ENCODE peak calls at places on chromosome 9, in seven cellular contexts. T is bronchial epithelial cell, Y is OCI-LY7, P is glutamatergic neuron, G is upper lobe of left lung, N is cardiac muscle cell, C is GM12865. E is an unnamed sample.

GRCh38 chr9:36781532-36781931 is 208.8 kb downstream of the MELK start:
- DNase-seq in T (peak), Y (no peak), P (no peak), G (no peak), N (peak), C (no peak), E (no peak)

GRCh38 chr9:115141612-115142011 is 23.7 kb upstream of the TNC start:
- DNase-seq in T (peak), Y (no peak), P (no peak), G (no peak), N (no peak), C (no peak), E (no peak)

GRCh38 chr9:18396102-18396728 is 77.7 kb upstream of the ADAMTSL1 start:
- DNase-seq in T (peak), Y (peak), P (no peak), G (no peak), N (peak), C (peak), E (no peak)

GRCh38 chr9:28037968-28038367 is 464.7 kb upstream of the C9orf72 start:
- DNase-seq in T (no peak), Y (no peak), P (no peak), G (no peak), N (no peak), C (no peak), E (no peak)

GRCh38 chr9:108162664-108163063 is 673.1 kb upstream of the KLF4 start:
- DNase-seq in T (peak), Y (no peak), P (no peak), G (no peak), N (peak), C (no peak), E (no peak)

GRCh38 chr9:119318371-119318770 is 50.9 kb downstream of the BRINP1 start:
- DNase-seq in T (peak), Y (no peak), P (no peak), G (no peak), N (no peak), C (no peak), E (no peak)

GRCh38 chr9:29439961-29440360 is 1866.7 kb upstream of the C9orf72 start:
- DNase-seq in T (peak), Y (no peak), P (no peak), G (no peak), N (peak), C (no peak), E (no peak)

GRCh38 chr9:33893861-33894260 is 76.9 kb downstream of the UBE2R2 start:
- DNase-seq in T (no peak), Y (no peak), P (no peak), G (no peak), N (no peak), C (no peak), E (no peak)

GRCh38 chr9:13990994-13991393 is 322.9 kb downstream of the NFIB start:
- DNase-seq in T (no peak), Y (no peak), P (no peak), G (no peak), N (no peak), C (no peak), E (no peak)

GRCh38 chr9:26132913-26133312 is 454.7 kb upstream of the TUSC1 start:
- DNase-seq in T (no peak), Y (no peak), P (no peak), G (no peak), N (no peak), C (no peak), E (no peak)

GRCh38 chr9:88258012-88258411 is 119.7 kb upstream of the SPATA31C2 start:
- DNase-seq in T (peak), Y (no peak), P (no peak), G (peak), N (peak), C (no peak), E (peak)

GRCh38 chr9:72509635-72510034 is 11.8 kb upstream of the TMC1 start:
- DNase-seq in T (peak), Y (no peak), P (no peak), G (no peak), N (peak), C (peak), E (no peak)

GRCh38 chr9:98642661-98643312 is 65.9 kb downstream of the GABBR2 start:
- DNase-seq in T (no peak), Y (no peak), P (no peak), G (no peak), N (no peak), C (no peak), E (no peak)

GRCh38 chr9:113220467-113221002 is 542 bp downstream of the FKBP15 start:
- DNase-seq in T (peak), Y (peak), P (no peak), G (no peak), N (peak), C (peak), E (no peak)

GRCh38 chr9:134396258-134396742 is 70.0 kb downstream of the RXRA start:
- DNase-seq in T (no peak), Y (peak), P (no peak), G (peak), N (no peak), C (peak), E (no peak)

GRCh38 chr9:34272146-34272545 is 56.9 kb downstream of the KIF24 start:
- DNase-seq in T (no peak), Y (no peak), P (no peak), G (no peak), N (no peak), C (no peak), E (no peak)

GRCh38 chr9:88313364-88314220 is 74.7 kb upstream of the SPIN1 start:
- DNase-seq in T (no peak), Y (no peak), P (no peak), G (no peak), N (no peak), C (no peak), E (peak)

GRCh38 chr9:100714372-100715099 is 136.7 kb downstream of the CAVIN4 start:
- DNase-seq in T (peak), Y (peak), P (peak), G (peak), N (peak), C (peak), E (peak)

GRCh38 chr9:122132539-122132938 is 27.0 kb downstream of the NDUFA8 start:
- DNase-seq in T (no peak), Y (no peak), P (no peak), G (no peak), N (no peak), C (no peak), E (no peak)

GRCh38 chr9:39108145-39108544 is 179.8 kb downstream of the CNTNAP3 start:
- DNase-seq in T (no peak), Y (no peak), P (no peak), G (no peak), N (no peak), C (no peak), E (no peak)

GRCh38 chr9:29044959-29045358 is 1471.7 kb upstream of the C9orf72 start:
- DNase-seq in T (peak), Y (no peak), P (no peak), G (no peak), N (peak), C (no peak), E (no peak)

GRCh38 chr9:13568446-13568845 is 289.0 kb upstream of the MPDZ start:
- DNase-seq in T (no peak), Y (no peak), P (no peak), G (no peak), N (peak), C (no peak), E (no peak)

GRCh38 chr9:134368571-134368970 is 42.3 kb downstream of the RXRA start:
- DNase-seq in T (no peak), Y (no peak), P (no peak), G (no peak), N (no peak), C (no peak), E (no peak)

DNA sequence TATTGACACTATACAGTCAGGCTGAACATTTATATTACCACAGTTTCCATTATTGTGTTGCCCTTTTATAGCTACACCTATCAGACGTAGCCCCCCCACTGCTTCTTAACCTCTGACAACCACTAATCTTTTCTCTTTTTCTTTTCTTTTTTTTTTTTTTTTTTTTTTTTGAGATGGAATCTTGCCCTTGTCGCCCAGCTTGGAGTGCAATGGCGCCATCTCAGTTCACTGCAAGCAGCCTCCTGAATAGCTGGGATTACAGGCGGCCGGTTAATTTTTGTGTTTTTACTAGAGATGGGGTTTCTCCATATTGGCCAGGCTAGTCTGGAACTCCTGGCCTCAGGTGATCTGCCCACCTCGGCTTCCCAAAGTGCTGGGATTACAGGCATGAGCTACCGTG is 75.4 kb downstream of the UHRF2 start:
- DNase-seq in T (no peak), Y (peak), P (no peak), G (no peak), N (no peak), C (no peak), E (no peak)
- TF ChIP-seq CTCF in T (no peak), Y (no peak), P (no peak), G (no peak), N (no peak), C (no peak), E (no peak)

GRCh38 chr9:132673355-132673754 is 3.1 kb downstream of the GTF3C4 start:
- DNase-seq in T (peak), Y (peak), P (no peak), G (no peak), N (peak), C (peak), E (no peak)
- TF ChIP-seq CTCF in T (peak), Y (peak), P (peak), G (no peak), N (peak), C (peak), E (no peak)

DNA sequence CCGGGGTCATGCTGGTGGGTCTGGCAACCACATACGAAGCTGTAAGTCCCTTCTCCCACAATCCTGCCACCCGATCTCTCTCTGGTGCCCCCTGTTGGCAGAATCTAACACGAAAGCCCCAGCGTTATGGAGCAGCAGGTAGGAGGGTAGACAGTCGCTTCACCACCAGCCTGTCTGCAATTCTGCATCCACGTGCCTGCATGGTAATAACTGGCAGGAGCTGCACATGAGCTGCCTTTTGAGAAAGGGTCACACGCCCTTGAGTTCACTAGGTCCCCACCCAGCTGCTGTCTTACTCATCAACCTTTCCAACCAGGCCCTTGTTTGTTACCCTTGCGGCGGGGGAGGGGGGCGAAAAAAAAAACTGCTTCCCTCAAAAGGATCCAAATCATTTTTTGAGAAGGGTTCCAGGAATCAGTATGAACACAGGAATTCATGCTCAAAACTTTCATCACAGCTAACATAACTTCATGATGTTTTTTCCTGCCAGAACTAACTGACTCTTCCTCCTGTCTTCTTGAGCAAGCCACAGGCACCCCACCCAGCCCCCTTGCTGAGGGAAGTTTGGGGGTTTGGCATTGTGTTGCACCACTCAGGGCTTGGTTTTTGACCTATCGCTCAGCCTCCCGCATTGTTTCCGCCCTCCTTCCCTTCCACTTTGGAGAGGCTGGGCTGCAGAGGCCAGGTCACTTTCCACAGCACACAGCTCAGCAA is 19.6 kb upstream of the TMEM252 start:
- DNase-seq in T (no peak), Y (peak), P (peak), G (peak), N (peak), C (peak), E (peak)
- TF ChIP-seq CTCF in T (peak), Y (peak), P (peak), G (peak), N (peak), C (peak), E (peak)

DNA sequence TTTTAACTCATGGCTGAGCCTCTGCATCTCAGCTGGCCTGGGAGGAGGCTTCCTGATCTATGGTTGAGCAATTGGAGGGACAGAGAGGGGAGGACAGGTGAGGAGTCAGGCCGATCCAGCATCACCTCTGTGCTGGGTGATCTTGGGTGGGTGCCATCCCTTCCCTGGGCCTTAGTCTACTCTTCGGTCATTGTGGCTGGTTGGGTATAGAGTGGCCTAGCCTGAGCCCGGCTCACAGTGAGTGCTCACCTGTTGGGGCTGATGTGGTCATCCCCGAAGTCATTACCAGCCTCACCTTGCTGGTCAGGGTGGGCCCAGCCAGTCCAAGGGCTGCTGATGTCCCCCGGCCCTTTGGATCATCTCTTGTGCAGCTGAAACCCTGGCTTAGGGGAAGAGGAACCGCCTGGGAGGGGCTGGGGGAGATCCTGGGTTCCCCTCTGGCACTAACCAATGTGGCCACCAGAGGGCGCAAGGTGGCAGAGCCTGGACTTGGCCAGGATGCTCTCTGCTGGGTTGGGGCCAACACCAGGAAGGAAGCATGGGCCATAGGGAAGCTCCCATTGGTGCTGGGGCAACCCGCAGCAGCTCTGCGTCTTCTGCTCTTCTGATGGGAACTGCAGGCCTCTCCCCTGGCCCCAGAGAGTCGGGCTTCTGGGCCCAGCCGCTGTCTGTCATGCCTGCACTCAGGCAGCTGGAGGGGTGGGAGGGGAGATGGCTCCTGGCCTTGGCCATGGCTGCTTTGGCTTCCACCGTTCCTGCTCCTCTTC is 17.3 kb upstream of the ODF2 start:
- DNase-seq in T (peak), Y (peak), P (peak), G (peak), N (peak), C (peak), E (peak)
- TF ChIP-seq CTCF in T (peak), Y (peak), P (peak), G (peak), N (peak), C (peak), E (peak)

DNA sequence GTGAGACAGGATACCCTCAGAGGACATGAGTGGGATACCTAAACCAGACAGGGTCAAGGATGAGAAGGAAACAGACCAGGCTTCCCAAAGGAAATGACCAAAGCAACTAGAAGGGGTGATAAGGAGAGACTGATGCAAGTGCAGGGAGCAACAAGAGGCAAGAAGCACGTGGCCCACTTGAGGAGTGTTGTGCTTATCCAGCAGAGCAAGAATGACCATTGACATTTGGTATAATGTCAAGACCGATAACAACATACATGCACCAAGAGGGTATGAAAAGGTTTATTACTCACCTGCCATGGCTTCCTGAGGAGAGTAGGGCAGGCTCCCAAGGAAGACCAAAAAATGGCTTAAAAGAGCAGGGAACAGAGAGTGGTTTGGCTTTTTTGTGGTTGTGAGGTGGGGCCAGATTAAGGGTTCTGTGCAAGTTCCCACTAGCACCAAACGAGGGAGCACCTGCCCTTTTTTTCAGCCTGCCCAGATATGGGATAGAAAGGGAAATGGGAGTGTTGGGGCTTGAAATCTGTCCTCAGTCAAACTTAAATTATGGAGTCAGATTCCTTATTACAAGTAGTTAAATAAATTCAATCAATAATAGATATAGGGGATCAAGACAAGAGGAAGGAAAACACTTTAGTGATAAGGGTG is 513.6 kb downstream of the RASEF start:
- DNase-seq in T (peak), Y (no peak), P (no peak), G (peak), N (no peak), C (no peak), E (no peak)
- TF ChIP-seq CTCF in T (peak), Y (no peak), P (no peak), G (no peak), N (no peak), C (no peak), E (no peak)

DNA sequence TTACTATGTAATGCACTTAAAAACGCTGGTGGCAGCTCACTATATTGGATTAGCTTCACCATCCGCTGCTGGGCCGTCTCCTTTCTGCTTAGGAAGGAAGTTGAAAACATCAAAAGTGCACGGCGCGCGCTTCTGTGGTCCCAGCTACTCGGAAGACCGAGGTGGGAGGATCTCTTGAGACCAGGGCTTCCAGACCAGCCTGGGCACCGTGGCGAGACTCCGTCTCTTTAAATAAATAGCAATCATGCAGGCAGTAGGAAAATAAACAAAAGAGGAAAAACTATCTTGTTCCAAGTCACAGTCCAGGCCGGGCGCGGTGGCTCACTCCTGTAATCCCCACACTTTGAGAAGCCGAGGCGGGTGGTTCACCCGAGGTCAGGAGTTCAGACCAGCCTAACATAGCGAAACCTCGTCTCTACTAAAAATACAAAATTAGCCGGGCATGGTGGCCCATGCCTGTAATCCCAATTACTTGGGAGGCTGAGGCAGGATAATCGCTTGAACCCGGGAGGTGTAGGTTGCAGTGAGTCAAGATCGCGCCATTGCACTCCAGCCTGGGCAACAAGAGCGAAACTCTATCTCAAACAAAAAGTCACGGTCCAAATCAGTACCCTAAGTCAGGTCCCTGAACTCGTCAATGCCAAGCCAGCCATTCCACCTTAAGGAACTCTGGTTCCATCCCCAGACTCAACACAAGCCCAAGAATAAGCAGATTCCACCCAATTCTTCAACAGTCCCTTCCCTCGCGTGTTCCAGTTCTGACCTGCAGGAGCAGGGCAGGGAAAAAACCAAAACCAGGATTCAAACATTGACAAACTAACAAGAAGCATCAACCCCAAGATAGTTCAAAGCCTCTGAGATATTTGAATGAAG is 1.0 kb upstream of the GOLGA1 start:
- DNase-seq in T (peak), Y (peak), P (peak), G (peak), N (peak), C (peak), E (peak)
- TF ChIP-seq CTCF in T (no peak), Y (no peak), P (no peak), G (no peak), N (peak), C (no peak), E (no peak)

GRCh38 chr9:15280647-15281046 is 26.4 kb downstream of the TTC39B start:
- DNase-seq in T (no peak), Y (no peak), P (no peak), G (no peak), N (no peak), C (no peak), E (no peak)

GRCh38 chr9:15287309-15287708 is 19.7 kb downstream of the TTC39B start:
- DNase-seq in T (no peak), Y (no peak), P (no peak), G (no peak), N (no peak), C (no peak), E (no peak)

GRCh38 chr9:15289590-15289989 is 17.4 kb downstream of the TTC39B start:
- DNase-seq in T (no peak), Y (no peak), P (no peak), G (no peak), N (no peak), C (no peak), E (no peak)

GRCh38 chr9:15282567-15282966 is 24.4 kb downstream of the TTC39B start:
- DNase-seq in T (no peak), Y (no peak), P (no peak), G (no peak), N (no peak), C (no peak), E (no peak)

DNA sequence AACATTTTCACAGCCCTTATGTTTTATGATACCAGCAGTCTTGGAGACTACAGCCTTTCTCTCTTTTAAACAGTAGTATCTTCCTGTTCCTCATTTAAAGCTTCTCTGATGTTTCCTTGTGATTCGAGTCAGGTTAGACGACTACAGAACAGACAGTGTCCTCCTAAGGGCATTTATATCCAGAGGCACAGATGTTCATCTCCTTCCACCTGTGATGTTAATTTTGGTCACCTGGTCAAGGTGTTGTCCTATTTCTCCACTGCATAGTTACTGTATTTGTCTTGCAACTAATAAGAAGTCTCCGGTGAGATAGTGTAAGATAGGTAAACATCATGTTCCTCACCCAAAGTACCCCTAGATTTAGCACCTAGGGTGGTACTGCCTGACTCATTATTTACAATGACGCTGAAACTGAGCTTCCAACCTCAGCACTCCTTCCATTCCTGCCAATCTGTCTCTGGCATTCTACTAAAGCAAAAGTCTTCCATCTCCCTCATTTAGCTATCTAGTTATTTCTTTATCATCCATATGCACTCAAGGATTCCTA is 20.7 kb downstream of the TTC39B start:
- DNase-seq in T (no peak), Y (no peak), P (no peak), G (no peak), N (no peak), C (no peak), E (no peak)
- TF ChIP-seq CTCF in T (no peak), Y (no peak), P (no peak), G (no peak), N (no peak), C (no peak), E (no peak)

E was measured in nephron progenitor cell.